ENCODE peak calls at places on chromosome 20, in four cellular contexts. T is HCT116, P is GM12878, B is HepG2. A is an unnamed sample.

GRCh38 chr20:14632906-14633305 is 295.5 kb upstream of the FLRT3 start:
- DNase-seq in T (no peak), P (no peak), B (peak; percentile 20), A (no peak)

GRCh38 chr20:62628691-62629090 is 13.6 kb upstream of the SLCO4A1 start:
- DNase-seq in T (no peak), P (no peak), B (no peak), A (no peak)

GRCh38 chr20:33883164-33883563 is 72.0 kb downstream of the CHMP4B start:
- DNase-seq in T (no peak), P (peak; percentile 73), B (no peak), A (no peak)

GRCh38 chr20:48765359-48765758 is 62.4 kb downstream of the PREX1 start:
- DNase-seq in T (no peak), P (no peak), B (no peak), A (no peak)

GRCh38 chr20:23265226-23265625 is 85.4 kb upstream of the NXT1 start:
- DNase-seq in T (no peak), P (no peak), B (no peak), A (no peak)

GRCh38 chr20:33490023-33490933 is at the start of gene CBFA2T2:
- DNase-seq in T (peak; percentile 28), P (no peak), B (peak; percentile 34), A (peak; percentile 28)

GRCh38 chr20:18977441-18977840 is 163.9 kb downstream of the SCP2D1 start:
- DNase-seq in T (no peak), P (no peak), B (no peak), A (no peak)

GRCh38 chr20:400451-401275 is 7.4 kb upstream of the RBCK1 start:
- DNase-seq in T (no peak), P (no peak), B (no peak), A (peak; percentile 44)

GRCh38 chr20:33551778-33552177 is 61.9 kb downstream of the CBFA2T2 start:
- DNase-seq in T (no peak), P (no peak), B (no peak), A (no peak)

GRCh38 chr20:57653910-57654309 is 33.7 kb upstream of the ZBP1 start:
- DNase-seq in T (no peak), P (no peak), B (no peak), A (peak; percentile 5)

GRCh38 chr20:58818585-58819285 is 32.0 kb downstream of the GNAS-AS1 start:
- DNase-seq in T (no peak), P (peak; percentile 3), B (no peak), A (no peak)

GRCh38 chr20:44912189-44912588 is 2.3 kb downstream of the PABPC1L start:
- DNase-seq in T (no peak), P (no peak), B (no peak), A (no peak)

GRCh38 chr20:44908987-44909871 is 631 bp upstream of the PABPC1L start:
- DNase-seq in T (no peak), P (no peak), B (no peak), A (no peak)

GRCh38 chr20:44910690-44911262 is 916 bp downstream of the PABPC1L start:
- DNase-seq in T (no peak), P (no peak), B (peak; percentile 41), A (peak; percentile 57)

GRCh38 chr20:44909872-44910689 is at the start of gene PABPC1L:
- DNase-seq in T (peak; percentile 49), P (peak; percentile 13), B (peak; percentile 78), A (peak; percentile 96)

GRCh38 chr20:44911264-44911921 is 1.5 kb downstream of the PABPC1L start:
- DNase-seq in T (peak; percentile 69), P (no peak), B (peak; percentile 96), A (peak; percentile 87)
- TF ChIP-seq CTCF in T (peak; percentile 69), P (peak; percentile 71), B (peak; percentile 95), A (peak; percentile 88)

GRCh38 chr20:63700199-63701050 is 4.0 kb downstream of the TNFRSF6B start:
- DNase-seq in T (no peak), P (no peak), B (no peak), A (no peak)
- TF ChIP-seq ZBTB33 in T (no peak), P (no peak), B (no peak), A (peak; percentile 93)

GRCh38 chr20:40768105-40768504 is 79.1 kb upstream of the MAFB start:
- DNase-seq in T (no peak), P (no peak), B (no peak), A (no peak)

GRCh38 chr20:40766081-40766480 is 77.0 kb upstream of the MAFB start:
- DNase-seq in T (no peak), P (no peak), B (no peak), A (no peak)

GRCh38 chr20:40766790-40767529 is 77.9 kb upstream of the MAFB start:
- DNase-seq in T (no peak), P (no peak), B (no peak), A (no peak)

GRCh38 chr20:40769677-40770285 is 80.7 kb upstream of the MAFB start:
- DNase-seq in T (no peak), P (no peak), B (no peak), A (no peak)

DNA sequence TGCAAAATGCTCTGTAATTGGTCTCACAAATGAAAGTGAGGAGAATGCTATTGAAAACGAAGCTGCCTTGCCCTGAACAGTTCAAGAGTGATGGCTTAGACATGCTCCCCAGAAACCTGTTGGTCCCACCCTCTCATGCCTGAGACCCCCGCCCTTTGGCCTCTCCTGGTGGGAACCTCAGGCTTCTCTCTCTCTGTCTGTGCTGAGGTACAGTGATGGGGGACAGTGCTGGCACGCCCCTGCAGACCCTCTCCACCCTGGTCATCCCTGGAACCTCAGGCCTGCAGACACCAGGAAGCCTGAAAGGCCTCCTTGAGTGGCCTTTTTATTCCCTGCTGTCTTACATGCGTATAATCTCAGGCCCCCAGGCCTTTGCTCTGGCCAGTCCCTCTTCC is 78.5 kb upstream of the MAFB start:
- DNase-seq in T (no peak), P (no peak), B (no peak), A (no peak)
- TF ChIP-seq SRF in T (no peak), P (no peak), B (no peak), A (no peak)

DNA sequence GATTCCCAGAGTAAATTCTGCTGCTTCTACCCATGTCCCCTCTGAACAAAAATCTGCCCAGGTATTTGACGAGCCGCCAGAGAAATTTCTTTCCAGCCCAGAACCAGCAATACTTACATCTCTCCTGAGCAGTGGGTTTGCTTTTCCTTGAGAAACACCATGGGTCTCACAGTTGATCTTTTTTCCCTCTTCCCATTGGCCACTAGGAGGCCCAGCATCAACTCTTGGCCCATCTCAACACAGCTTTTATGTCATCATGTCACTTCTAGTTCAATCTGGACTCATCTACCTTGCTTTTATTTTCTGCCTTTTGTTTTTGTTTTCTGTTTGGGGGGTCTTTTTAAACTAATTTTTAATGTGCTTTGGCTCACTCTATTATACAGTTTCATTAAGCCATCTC is 18.8 kb downstream of the MAFB start:
- DNase-seq in T (no peak), P (no peak), B (no peak), A (peak; percentile 34)
- TF ChIP-seq CTCF in T (peak; percentile 62), P (no peak), B (no peak), A (peak; percentile 45)

GRCh38 chr20:41046716-41047115 is 18.1 kb downstream of the TOP1 start:
- DNase-seq in T (no peak), P (no peak), B (no peak), A (no peak)
- TF ChIP-seq ZBTB33 in T (no peak), P (no peak), B (no peak), A (no peak)

DNA sequence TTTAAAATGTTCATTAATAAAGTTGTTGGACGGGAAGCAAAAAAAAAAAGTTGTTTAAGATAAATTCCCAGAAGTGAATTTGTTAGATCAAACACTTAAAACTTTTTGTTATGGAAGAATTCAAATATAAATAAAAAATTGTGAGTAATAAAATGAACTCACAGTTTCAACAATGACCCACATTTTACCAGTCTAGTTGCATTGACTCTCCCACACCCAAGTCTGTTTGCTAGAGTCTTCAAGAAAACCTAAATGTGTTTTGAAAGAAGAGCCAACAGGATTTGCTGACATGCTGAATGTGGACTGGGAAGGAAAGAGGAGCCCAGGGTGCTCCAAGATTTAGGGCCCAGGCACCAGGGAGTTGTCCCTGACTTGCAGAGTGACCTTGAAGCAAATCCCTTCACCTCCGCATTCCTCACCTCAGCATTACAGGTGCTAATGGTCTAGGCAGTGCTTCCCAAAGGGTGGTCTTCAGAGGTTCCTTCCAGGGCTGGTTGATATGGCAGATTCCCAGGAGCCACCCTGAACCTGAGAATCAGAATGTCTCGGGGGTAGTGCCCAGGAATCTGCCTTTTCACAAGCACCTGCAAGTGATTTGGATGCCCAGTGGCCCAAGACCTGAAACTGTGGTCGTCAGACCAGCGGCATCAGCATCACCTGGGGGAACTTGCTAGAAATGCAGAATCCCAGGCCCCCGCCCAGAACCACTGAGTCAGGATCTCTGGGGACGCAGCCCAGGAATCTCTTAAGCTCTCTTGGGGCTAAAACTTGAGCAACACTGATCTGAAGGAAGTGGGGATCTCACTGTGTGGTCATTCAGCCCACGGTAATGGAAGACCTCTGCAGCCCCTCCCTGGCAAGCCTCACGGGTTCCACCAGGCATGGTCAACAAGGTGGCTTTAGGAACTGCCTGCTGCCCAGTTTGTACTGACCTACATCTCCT is 31.1 kb downstream of the POFUT1 start:
- DNase-seq in T (no peak), P (no peak), B (no peak), A (no peak)
- TF ChIP-seq SRF in T (no peak), P (no peak), B (no peak), A (no peak)

DNA sequence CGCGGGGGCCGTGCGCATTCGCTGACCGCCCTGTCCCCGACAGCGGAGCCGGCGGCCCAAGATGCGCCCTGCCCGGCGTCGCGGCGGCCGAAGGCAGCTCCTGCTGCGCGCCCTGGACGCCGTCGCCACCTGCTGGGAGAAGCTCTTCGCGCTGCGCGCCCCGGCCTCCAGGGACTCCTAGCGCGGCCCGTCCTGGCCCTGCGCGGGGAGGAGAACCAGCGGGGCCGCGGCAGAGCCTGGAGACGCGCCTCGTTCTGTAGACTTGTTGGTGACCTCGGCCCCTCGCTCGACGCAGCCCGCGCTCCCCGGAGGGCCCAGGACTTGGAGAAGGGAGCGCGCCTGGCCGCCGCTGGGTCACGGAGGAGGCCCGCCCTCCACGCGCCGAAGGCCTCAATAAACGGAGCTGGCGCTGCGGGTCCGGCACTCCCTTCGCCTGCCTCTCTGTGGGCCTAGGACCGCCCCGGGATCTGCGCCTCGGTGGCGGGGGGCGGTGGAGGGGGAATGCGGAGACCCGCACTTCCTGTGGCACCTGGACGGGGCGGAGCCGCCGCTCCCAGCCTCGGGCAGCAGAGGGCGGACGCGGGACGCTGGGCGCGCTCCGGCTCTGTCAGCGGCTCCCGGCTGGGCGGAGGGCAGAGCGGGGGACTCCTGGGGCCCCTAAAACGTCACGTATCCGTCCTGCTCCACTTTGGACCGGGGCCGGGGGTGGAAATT is 2.8 kb downstream of the C20orf204 start:
- DNase-seq in T (peak; percentile 48), P (no peak), B (no peak), A (peak; percentile 87)
- TF ChIP-seq CTCF in T (peak; percentile 72), P (peak; percentile 85), B (peak; percentile 27), A (peak; percentile 97)

GRCh38 chr20:4229415-4229814 is 214.1 kb upstream of the RNF24 start:
- DNase-seq in T (no peak), P (no peak), B (no peak), A (no peak)

GRCh38 chr20:4227085-4227821 is 211.9 kb upstream of the RNF24 start:
- DNase-seq in T (no peak), P (no peak), B (peak; percentile 68), A (peak; percentile 25)

GRCh38 chr20:4230185-4230584 is 214.8 kb upstream of the RNF24 start:
- DNase-seq in T (no peak), P (no peak), B (no peak), A (no peak)

GRCh38 chr20:4233520-4233919 is 218.2 kb upstream of the RNF24 start:
- DNase-seq in T (no peak), P (no peak), B (no peak), A (peak; percentile 37)

GRCh38 chr20:4230651-4231050 is 215.3 kb upstream of the RNF24 start:
- DNase-seq in T (no peak), P (no peak), B (no peak), A (no peak)
- TF ChIP-seq ZBTB33 in T (no peak), P (no peak), B (no peak), A (no peak)

GRCh38 chr20:49951160-49951559 is 15.0 kb downstream of the RNF114 start:
- DNase-seq in T (no peak), P (no peak), B (no peak), A (no peak)
- TF ChIP-seq SRF in T (no peak), P (no peak), B (no peak), A (no peak)